ENCODE peak calls at places on chromosomes 13 and 19, in nine cellular contexts. O is transverse colon, I is RWPE1, M is A549, Q is breast epithelium, E is posterior cingulate gyrus, A is GM04504, X is KG1, J is AG10803. B is an unnamed sample.

GRCh38 chr19:16807416-16808274 is 21.6 kb upstream of the SIN3B start:
- DNase-seq in O (no peak), I (no peak), M (no peak), Q (no peak), E (peak), A (no peak), X (no peak), J (no peak), B (no peak)

GRCh38 chr19:7742575-7742974 is 4.8 kb downstream of the CD209 start:
- DNase-seq in O (no peak), I (no peak), M (no peak), Q (no peak), E (no peak), A (no peak), X (no peak), J (no peak), B (no peak)

GRCh38 chr13:109782823-109783411 is 3.5 kb downstream of the IRS2 start:
- DNase-seq in O (no peak), I (no peak), M (no peak), Q (no peak), E (peak), A (no peak), X (no peak), J (no peak), B (no peak)

GRCh38 chr13:113109151-113110047 is 3.8 kb downstream of the F7 start:
- DNase-seq in O (no peak), I (no peak), M (no peak), Q (no peak), E (peak), A (no peak), X (no peak), J (no peak), B (no peak)

GRCh38 chr19:19744641-19745040 is 11.7 kb upstream of the ZNF14 start:
- DNase-seq in O (no peak), I (no peak), M (no peak), Q (no peak), E (peak), A (no peak), X (no peak), J (no peak), B (no peak)

GRCh38 chr19:11028146-11028545 is 61.1 kb upstream of the LDLR start:
- DNase-seq in O (no peak), I (no peak), M (no peak), Q (no peak), E (no peak), A (no peak), X (no peak), J (no peak), B (no peak)

GRCh38 chr19:17610384-17610783 is 54.9 kb downstream of the COLGALT1 start:
- DNase-seq in O (no peak), I (peak), M (peak), Q (no peak), E (no peak), A (no peak), X (no peak), J (no peak), B (no peak)

GRCh38 chr13:107590556-107590955 is 624.8 kb downstream of the LIG4 start:
- DNase-seq in O (no peak), I (no peak), M (no peak), Q (no peak), E (no peak), A (no peak), X (no peak), J (no peak), B (no peak)

GRCh38 chr19:44718441-44719261 is 19.7 kb downstream of the CEACAM16 start:
- DNase-seq in O (peak), I (no peak), M (peak), Q (peak), E (no peak), A (no peak), X (no peak), J (peak), B (peak)

GRCh38 chr19:887072-887471 is 5.9 kb downstream of the MED16 start:
- DNase-seq in O (no peak), I (no peak), M (no peak), Q (no peak), E (peak), A (no peak), X (no peak), J (peak), B (no peak)

GRCh38 chr19:34649886-34650543 is 26.9 kb downstream of the SCGB2B2 start:
- DNase-seq in O (no peak), I (no peak), M (no peak), Q (no peak), E (no peak), A (no peak), X (no peak), J (no peak), B (no peak)

GRCh38 chr13:84655677-84656076 is 773.4 kb upstream of the SLITRK1 start:
- DNase-seq in O (no peak), I (no peak), M (no peak), Q (no peak), E (no peak), A (no peak), X (peak), J (peak), B (no peak)

GRCh38 chr13:112391747-112392146 is 15.6 kb downstream of the SPACA7 start:
- DNase-seq in O (no peak), I (no peak), M (no peak), Q (no peak), E (no peak), A (no peak), X (no peak), J (no peak), B (peak)

GRCh38 chr13:113621046-113621445 is 36.5 kb downstream of the TFDP1 start:
- DNase-seq in O (no peak), I (no peak), M (no peak), Q (no peak), E (peak), A (no peak), X (no peak), J (no peak), B (no peak)

GRCh38 chr19:47848871-47849473 is 10.1 kb upstream of the TPRX2 start:
- DNase-seq in O (no peak), I (no peak), M (peak), Q (no peak), E (peak), A (no peak), X (no peak), J (peak), B (peak)

B was measured in HAP-1.